ENCODE peak calls at places on chromosomes 4 and X, in eight cellular contexts. L, M, K, S, P, O, W and V are unnamed samples.

GRCh38 chrX:148298737-148299136 is 201.7 kb upstream of the AFF2 start:
- DNase-seq in L (no peak), M (no peak), K (no peak), S (no peak), P (no peak), O (no peak), W (no peak), V (no peak)

GRCh38 chr4:89704651-89705395 is 132.1 kb downstream of the SNCA start:
- DNase-seq in L (no peak), M (no peak), K (no peak), S (no peak), P (no peak), O (no peak), W (no peak), V (no peak)

GRCh38 chrX:42021058-42021457 is 97.7 kb upstream of the CASK start:
- DNase-seq in L (no peak), M (no peak), K (no peak), S (no peak), P (no peak), O (no peak), W (no peak), V (no peak)

GRCh38 chr4:179521937-179522336 is 2079.7 kb upstream of the AGA start:
- DNase-seq in L (no peak), M (no peak), K (no peak), S (no peak), P (no peak), O (no peak), W (no peak), V (no peak)

GRCh38 chrX:103440621-103441020 is 64.3 kb downstream of the BEX3 start:
- DNase-seq in L (no peak), M (no peak), K (no peak), S (no peak), P (no peak), O (no peak), W (no peak), V (no peak)

GRCh38 chr4:88585908-88586307 is 6.4 kb upstream of the HERC3 start:
- DNase-seq in L (no peak), M (no peak), K (no peak), S (no peak), P (no peak), O (no peak), W (no peak), V (no peak)

GRCh38 chr4:68180858-68181531 is 51.3 kb upstream of the TMPRSS11F start:
- DNase-seq in L (no peak), M (no peak), K (no peak), S (no peak), P (no peak), O (no peak), W (no peak), V (no peak)

GRCh38 chr4:108477527-108478108 is 142.8 kb upstream of the RPL34 start:
- DNase-seq in L (peak), M (no peak), K (no peak), S (no peak), P (no peak), O (no peak), W (no peak), V (no peak)

GRCh38 chrX:69151898-69152297 is 13.4 kb downstream of the PJA1 start:
- DNase-seq in L (no peak), M (no peak), K (no peak), S (no peak), P (no peak), O (no peak), W (no peak), V (no peak)

GRCh38 chr4:28621541-28621940 is 1760.9 kb downstream of the STIM2 start:
- DNase-seq in L (no peak), M (no peak), K (no peak), S (no peak), P (no peak), O (no peak), W (no peak), V (no peak)

GRCh38 chr4:111126340-111126739 is 503.5 kb upstream of the PITX2 start:
- DNase-seq in L (no peak), M (no peak), K (no peak), S (no peak), P (no peak), O (no peak), W (no peak), V (no peak)

GRCh38 chr4:183588169-183588675 is 70.8 kb downstream of the RWDD4 start:
- DNase-seq in L (no peak), M (no peak), K (no peak), S (no peak), P (no peak), O (no peak), W (no peak), V (peak)

GRCh38 chr4:37693450-37694190 is 7.4 kb upstream of the RELL1 start:
- DNase-seq in L (no peak), M (no peak), K (no peak), S (no peak), P (no peak), O (no peak), W (no peak), V (no peak)

GRCh38 chr4:95255396-95256107 is 293.2 kb downstream of the UNC5C start:
- DNase-seq in L (peak), M (no peak), K (no peak), S (no peak), P (no peak), O (no peak), W (no peak), V (no peak)

GRCh38 chr4:44232262-44232661 is 216.3 kb downstream of the KCTD8 start:
- DNase-seq in L (no peak), M (no peak), K (no peak), S (no peak), P (no peak), O (no peak), W (no peak), V (no peak)

GRCh38 chr4:143714290-143714625 is 13.8 kb upstream of the FREM3 start:
- DNase-seq in L (no peak), M (no peak), K (no peak), S (no peak), P (no peak), O (no peak), W (no peak), V (no peak)

GRCh38 chrX:10564484-10564883 is 55.9 kb downstream of the MID1 start:
- DNase-seq in L (no peak), M (no peak), K (no peak), S (no peak), P (no peak), O (no peak), W (no peak), V (no peak)

GRCh38 chrX:80246273-80246672 is 174.0 kb upstream of the TENT5D start:
- DNase-seq in L (no peak), M (no peak), K (no peak), S (no peak), P (no peak), O (no peak), W (no peak), V (no peak)

GRCh38 chrX:134171661-134172587 is 65.1 kb upstream of the CCDC160 start:
- DNase-seq in L (no peak), M (no peak), K (no peak), S (no peak), P (peak), O (no peak), W (no peak), V (peak)

GRCh38 chr4:51843309-51844156 is 580 bp downstream of the DCUN1D4 start:
- DNase-seq in L (peak), M (peak), K (peak), S (peak), P (peak), O (peak), W (peak), V (peak)

GRCh38 chr4:4456816-4457578 is 70.1 kb downstream of the NSG1 start:
- DNase-seq in L (no peak), M (no peak), K (no peak), S (no peak), P (no peak), O (no peak), W (no peak), V (no peak)

GRCh38 chrX:20067709-20068315 is 48.9 kb downstream of the MAP7D2 start:
- DNase-seq in L (peak), M (peak), K (no peak), S (peak), P (peak), O (no peak), W (no peak), V (peak)

GRCh38 chr4:128639586-128640270 is 169.8 kb upstream of the JADE1 start:
- DNase-seq in L (no peak), M (no peak), K (no peak), S (no peak), P (no peak), O (no peak), W (no peak), V (no peak)

GRCh38 chr4:75545526-75545925 is 10.3 kb upstream of the ODAPH start:
- DNase-seq in L (no peak), M (no peak), K (no peak), S (no peak), P (no peak), O (no peak), W (no peak), V (no peak)

GRCh38 chr4:153345011-153345981 is 808 bp downstream of the MND1 start:
- DNase-seq in L (peak), M (peak), K (peak), S (peak), P (no peak), O (peak), W (no peak), V (peak)

GRCh38 chrX:115038406-115038805 is 21.0 kb upstream of the IL13RA2 start:
- DNase-seq in L (no peak), M (no peak), K (no peak), S (no peak), P (no peak), O (no peak), W (no peak), V (no peak)

GRCh38 chr4:5899396-5899795 is 6.5 kb upstream of the CRMP1 start:
- DNase-seq in L (no peak), M (no peak), K (no peak), S (no peak), P (no peak), O (no peak), W (no peak), V (no peak)

DNA sequence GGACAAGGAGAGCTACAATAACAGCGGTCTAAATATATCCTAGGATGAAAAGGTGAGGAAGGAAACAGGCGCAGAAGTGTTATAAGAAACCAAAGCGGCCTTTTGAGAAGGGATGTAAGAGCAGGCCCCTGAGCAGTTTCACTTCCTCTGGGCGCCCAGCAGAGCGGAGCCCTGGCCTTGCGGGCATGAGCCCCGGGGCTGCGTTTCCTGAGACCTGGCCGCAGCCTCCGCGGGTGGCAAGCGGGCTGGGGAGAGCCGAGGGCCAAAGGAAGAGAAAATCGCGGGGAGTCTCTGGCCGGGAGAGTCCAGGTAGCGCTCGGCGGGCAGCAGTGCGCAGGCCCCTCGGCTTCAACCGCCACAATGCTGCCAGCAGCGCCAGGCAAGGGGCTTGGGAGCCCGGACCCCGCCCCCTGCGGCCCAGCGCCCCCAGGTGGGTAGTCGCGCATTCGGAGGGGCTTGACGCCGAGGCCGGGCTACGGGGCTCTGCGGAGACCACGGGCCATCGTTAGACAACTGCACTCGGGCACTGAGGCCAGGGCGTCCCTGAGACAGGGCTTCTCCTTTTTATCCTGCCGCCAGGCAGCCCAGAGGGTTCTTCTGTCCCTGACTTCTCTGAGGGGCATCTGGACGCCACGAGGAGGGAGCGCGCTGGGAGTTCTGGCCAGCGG is at the start of gene BANK1:
- DNase-seq in L (no peak), M (no peak), K (peak), S (peak), P (peak), O (peak), W (peak), V (peak)
- TF ChIP-seq POLR2A in L (no peak), M (no peak), K (no peak), S (no peak), P (no peak), O (no peak), W (peak), V (no peak)

GRCh38 chrX:106995678-106996077 is 4.3 kb downstream of the MORC4 start:
- DNase-seq in L (no peak), M (no peak), K (no peak), S (no peak), P (no peak), O (no peak), W (no peak), V (no peak)

GRCh38 chrX:106999002-106999975 is 723 bp downstream of the MORC4 start:
- DNase-seq in L (peak), M (peak), K (peak), S (peak), P (peak), O (peak), W (peak), V (peak)

GRCh38 chrX:106997611-106998010 is 2.4 kb downstream of the MORC4 start:
- DNase-seq in L (no peak), M (no peak), K (no peak), S (no peak), P (no peak), O (no peak), W (no peak), V (no peak)

DNA sequence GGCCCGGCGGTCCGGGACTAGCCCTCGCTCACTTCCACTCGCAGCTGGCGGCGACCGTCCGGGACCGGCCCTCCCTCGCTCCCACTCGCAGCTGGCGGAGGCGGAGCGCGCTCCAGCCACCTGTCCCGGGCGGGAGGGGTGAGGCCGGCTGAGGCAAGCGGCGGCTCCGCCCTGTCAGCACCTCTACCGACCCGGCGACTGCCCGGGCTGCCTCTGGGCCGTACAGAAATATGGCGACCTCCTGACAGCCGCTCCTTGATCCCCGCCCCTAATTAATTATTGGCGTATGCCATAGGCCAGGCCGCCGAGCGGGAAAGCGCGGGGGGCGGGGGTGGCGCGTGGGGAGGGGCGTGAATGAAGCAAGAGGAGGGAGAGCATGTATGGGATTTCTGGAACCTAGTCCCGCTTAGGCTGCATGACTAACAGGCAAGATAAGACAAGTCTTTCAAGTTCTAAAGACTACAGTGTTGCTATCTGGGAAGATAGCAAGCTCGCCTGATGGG is at the start of gene MORC4:
- DNase-seq in L (peak), M (peak), K (peak), S (peak), P (peak), O (peak), W (peak), V (peak)
- TF ChIP-seq POLR2AphosphoS5 in L (no peak), M (no peak), K (no peak), S (peak), P (peak), O (no peak), W (no peak), V (peak)

DNA sequence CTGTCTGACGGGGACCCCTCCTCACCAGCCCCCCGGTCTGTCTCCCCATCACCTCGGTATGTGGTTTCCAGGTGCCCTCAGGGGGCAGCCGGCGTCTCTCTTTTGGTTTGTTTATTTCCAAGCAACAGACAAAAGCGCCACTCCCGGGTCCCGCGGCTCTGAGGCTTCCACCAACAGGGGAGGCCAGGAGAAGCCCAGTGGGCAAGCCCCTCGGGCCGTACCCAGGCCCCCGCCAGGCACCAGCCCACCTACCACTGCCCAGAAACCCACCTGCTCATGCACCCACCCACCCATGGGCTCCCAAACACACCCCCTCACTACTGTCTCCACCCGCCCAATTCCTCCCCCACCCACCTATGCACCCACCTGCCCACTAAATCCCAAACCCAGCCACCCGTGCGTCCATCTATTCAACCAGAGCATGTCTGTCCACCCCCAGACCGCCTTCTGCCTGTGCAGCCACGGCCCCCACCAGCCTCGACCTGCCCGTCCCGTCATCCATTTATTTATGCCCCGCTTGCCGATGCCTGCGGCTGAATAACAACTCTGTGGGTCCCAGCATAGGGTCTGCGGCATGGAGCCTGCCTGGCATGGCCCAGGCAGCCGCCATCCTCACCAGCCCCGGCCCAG is 129.8 kb downstream of the FAM53A start:
- DNase-seq in L (no peak), M (no peak), K (no peak), S (no peak), P (no peak), O (no peak), W (no peak), V (no peak)
- TF ChIP-seq POLR2A in L (no peak), M (no peak), K (no peak), S (no peak), P (no peak), O (no peak), W (no peak), V (no peak)

GRCh38 chr4:182143822-182144620 is 99.2 kb upstream of the TENM3 start:
- DNase-seq in L (no peak), M (no peak), K (no peak), S (peak), P (no peak), O (no peak), W (no peak), V (no peak)
- TF ChIP-seq POLR2AphosphoS5 in L (no peak), M (no peak), K (no peak), S (no peak), P (no peak), O (no peak), W (no peak), V (no peak)

GRCh38 chr4:2480649-2481048 is 11.7 kb downstream of the RNF4 start:
- DNase-seq in L (no peak), M (no peak), K (no peak), S (no peak), P (no peak), O (no peak), W (no peak), V (no peak)

GRCh38 chr4:2482693-2483092 is 13.8 kb downstream of the RNF4 start:
- DNase-seq in L (no peak), M (no peak), K (peak), S (no peak), P (no peak), O (peak), W (peak), V (no peak)

GRCh38 chr4:2483237-2483636 is 14.3 kb downstream of the RNF4 start:
- DNase-seq in L (no peak), M (no peak), K (no peak), S (no peak), P (no peak), O (no peak), W (no peak), V (no peak)

GRCh38 chr4:2484169-2484568 is 15.3 kb downstream of the RNF4 start:
- DNase-seq in L (no peak), M (no peak), K (no peak), S (no peak), P (no peak), O (no peak), W (no peak), V (no peak)

DNA sequence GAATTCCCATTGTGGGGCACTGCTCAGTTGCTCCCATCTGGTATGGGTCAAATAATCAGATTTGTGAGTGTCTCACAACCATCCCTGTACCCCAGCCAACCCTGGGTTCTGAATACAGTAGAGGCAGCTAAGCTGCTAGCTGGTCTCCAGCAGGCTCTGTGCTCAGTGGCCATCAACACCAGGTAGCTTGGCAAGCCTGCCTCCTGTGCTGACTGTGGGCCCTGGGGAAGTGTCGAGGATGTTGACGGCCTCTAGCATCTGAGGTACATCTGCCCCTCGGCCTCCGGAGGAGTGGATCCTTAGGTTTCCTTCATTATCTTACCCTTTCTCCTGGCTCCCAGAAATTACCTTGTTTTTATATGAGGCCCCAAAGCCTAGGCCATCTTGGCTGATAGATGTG is 13.3 kb downstream of the RNF4 start:
- DNase-seq in L (no peak), M (no peak), K (no peak), S (no peak), P (no peak), O (no peak), W (no peak), V (no peak)
- TF ChIP-seq POLR2A in L (no peak), M (no peak), K (no peak), S (no peak), P (no peak), O (no peak), W (no peak), V (no peak)

GRCh38 chr4:26248647-26249046 is 72.2 kb upstream of the RBPJ start:
- DNase-seq in L (no peak), M (no peak), K (no peak), S (peak), P (no peak), O (no peak), W (no peak), V (no peak)
- TF ChIP-seq POLR2AphosphoS5 in L (no peak), M (no peak), K (no peak), S (peak), P (no peak), O (no peak), W (no peak), V (no peak)

GRCh38 chr4:69800599-69800998 is 40.2 kb upstream of the SULT1B1 start:
- DNase-seq in L (no peak), M (no peak), K (no peak), S (no peak), P (no peak), O (no peak), W (no peak), V (no peak)
- TF ChIP-seq POLR2A in L (no peak), M (no peak), K (no peak), S (no peak), P (no peak), O (no peak), W (no peak), V (no peak)

GRCh38 chr4:102324725-102325124 is 20.6 kb downstream of the SLC39A8 start:
- DNase-seq in L (no peak), M (no peak), K (no peak), S (no peak), P (no peak), O (no peak), W (no peak), V (no peak)
- TF ChIP-seq POLR2AphosphoS5 in L (no peak), M (no peak), K (no peak), S (no peak), P (no peak), O (no peak), W (no peak), V (no peak)